ENCODE peak calls at places on chromosomes 7 and 10, in four cellular contexts. V is activated naive CD4-positive, alpha-beta T cell; P is iPS DF 19.7; U is CD4-positive, alpha-beta T cell. Q is an unnamed sample.

GRCh38 chr7:44626620-44627019 is 20.2 kb downstream of the OGDH start:
- DNase-seq in V (no peak), P (no peak), U (no peak), Q (no peak)

GRCh38 chr7:23014681-23015080 is 751 bp upstream of the HYCC1 start:
- DNase-seq in V (no peak), P (no peak), U (no peak), Q (no peak)

GRCh38 chr10:99784025-99784730 is 1.7 kb downstream of the ABCC2 start:
- DNase-seq in V (no peak), P (no peak), U (no peak), Q (no peak)

GRCh38 chr7:35617076-35617475 is 77.9 kb downstream of the HERPUD2 start:
- DNase-seq in V (no peak), P (no peak), U (no peak), Q (no peak)

GRCh38 chr7:41809487-41810257 is 106.8 kb upstream of the INHBA start:
- DNase-seq in V (no peak), P (no peak), U (no peak), Q (no peak)

GRCh38 chr7:31105256-31105950 is 53.3 kb downstream of the ADCYAP1R1 start:
- DNase-seq in V (no peak), P (no peak), U (no peak), Q (no peak)

GRCh38 chr10:133388973-133389818 is 4.8 kb upstream of the MTG1 start:
- DNase-seq in V (no peak), P (no peak), U (peak), Q (peak)

GRCh38 chr10:92432596-92432995 is 141.3 kb downstream of the IDE start:
- DNase-seq in V (no peak), P (no peak), U (no peak), Q (no peak)

GRCh38 chr7:22563115-22563514 is 63.1 kb upstream of the STEAP1B start:
- DNase-seq in V (no peak), P (no peak), U (no peak), Q (no peak)

Q was measured in activated naive CD8-positive, alpha-beta T cell treated with anti-CD3 and anti-CD28 coated beads, Interleukin-2, amount 10 ng/mL, durations not matched to agents 7 days and 5 days.